ENCODE peak calls at places on chromosomes 16 and 17, in seven cellular contexts. M is naive thymus-derived CD4-positive, alpha-beta T cell; D is tibial artery; S is heart right ventricle; J is cardiac muscle cell; E is CD4-positive, alpha-beta T cell; C is effector memory CD4-positive, alpha-beta T cell. U is an unnamed sample. For H3K9me3, the result is how much of the 10 kb centered on the place peaks cover.

GRCh38 chr17:39759204-39759603 is 21.5 kb downstream of the GRB7 start:
- DNase-seq in C (no peak), E (no peak), J (no peak), S (no peak), M (no peak), D (no peak), U (no peak)

GRCh38 chr17:29358421-29358820 is 31.7 kb upstream of the TAOK1 start:
- DNase-seq in M (no peak), C (no peak), S (no peak), E (no peak), J (no peak), D (no peak), U (no peak)

GRCh38 chr17:27276653-27277156 is 17.2 kb upstream of the WSB1 start:
- DNase-seq in C (no peak), E (no peak), J (peak), D (no peak), M (no peak), S (no peak), U (no peak)

GRCh38 chr16:59783191-59783590 is 1049.1 kb upstream of the GOT2 start:
- DNase-seq in J (no peak), D (no peak), M (no peak), C (no peak), E (no peak), S (no peak), U (no peak)

GRCh38 chr16:67104845-67105244 is 4.9 kb upstream of the PHAF1 start:
- DNase-seq in C (no peak), S (no peak), D (no peak), E (no peak), J (no peak), M (no peak), U (no peak)

GRCh38 chr17:77640242-77640641 is 318.3 kb upstream of the TNRC6C start:
- DNase-seq in D (no peak), J (no peak), C (no peak), M (no peak), S (no peak), E (no peak), U (no peak)

GRCh38 chr17:83144421-83145357 is 65.3 kb downstream of the METRNL start:
- DNase-seq in C (no peak), J (no peak), D (no peak), S (no peak), E (no peak), M (no peak), U (no peak)

GRCh38 chr17:14843086-14843795 is 421.9 kb downstream of the PMP22 start:
- DNase-seq in S (no peak), J (no peak), C (no peak), D (no peak), M (no peak), E (no peak), U (no peak)

GRCh38 chr16:62190426-62190825 is 154.2 kb upstream of the CDH8 start:
- DNase-seq in M (no peak), D (no peak), J (peak), C (no peak), S (no peak), E (no peak), U (no peak)

GRCh38 chr16:78242231-78242630 is 142.8 kb downstream of the WWOX start:
- DNase-seq in C (no peak), M (no peak), S (no peak), J (no peak), D (no peak), E (no peak), U (no peak)

GRCh38 chr16:82936941-82937551 is 310.3 kb downstream of the CDH13 start:
- DNase-seq in C (no peak), M (no peak), J (no peak), S (no peak), E (no peak), D (no peak), U (no peak)

GRCh38 chr17:16446338-16446983 is 31.1 kb downstream of the TRPV2 start:
- DNase-seq in D (no peak), J (no peak), C (no peak), E (no peak), M (no peak), S (no peak), U (no peak)

GRCh38 chr17:59470624-59471297 is 94.6 kb upstream of the DHX40 start:
- DNase-seq in E (no peak), C (no peak), S (no peak), D (no peak), J (no peak), M (no peak), U (no peak)

GRCh38 chr17:869067-869466 is 86.9 kb downstream of the MRM3 start:
- DNase-seq in C (no peak), M (no peak), J (no peak), S (peak), E (no peak), D (peak), U (no peak)

GRCh38 chr17:60170835-60171752 is 21.3 kb downstream of the CA4 start:
- DNase-seq in E (no peak), J (no peak), S (no peak), D (no peak), M (no peak), C (no peak), U (no peak)

GRCh38 chr17:8985054-8985701 is 19.7 kb upstream of the PIK3R5 start:
- DNase-seq in J (no peak), D (no peak), M (no peak), S (no peak), E (no peak), C (no peak), U (no peak)

GRCh38 chr16:77723108-77723514 is 797 bp downstream of the NUDT7 start:
- DNase-seq in D (peak), S (peak), E (no peak), J (peak), M (no peak), C (no peak), U (no peak)

GRCh38 chr16:87043273-87044030 is 273.7 kb downstream of the C16orf95 start:
- DNase-seq in M (no peak), J (no peak), S (no peak), D (peak), C (no peak), E (no peak), U (no peak)

GRCh38 chr17:63984651-63985386 is 12.1 kb upstream of the SCN4A start:
- DNase-seq in E (no peak), J (no peak), C (peak), D (peak), S (peak), M (peak), U (peak)

GRCh38 chr17:38333635-38334295 is 10.0 kb downstream of the GPR179 start:
- DNase-seq in D (no peak), M (peak), S (no peak), J (peak), C (peak), E (peak), U (peak)

GRCh38 chr16:66832661-66833305 is 2.0 kb upstream of the NAE1 start:
- DNase-seq in J (no peak), E (no peak), M (no peak), D (no peak), S (no peak), C (no peak), U (no peak)

GRCh38 chr17:60724647-60725046 is 47.0 kb downstream of the BCAS3 start:
- DNase-seq in E (no peak), J (no peak), M (no peak), C (no peak), S (no peak), D (no peak), U (no peak)

GRCh38 chr16:35154627-35155026 is 1695.2 kb downstream of the TP53TG3F start:
- DNase-seq in C (no peak), D (no peak), J (no peak), M (no peak), S (no peak), E (no peak), U (no peak)

GRCh38 chr16:35150805-35151312 is 1691.4 kb downstream of the TP53TG3F start:
- DNase-seq in D (no peak), C (no peak), M (no peak), E (no peak), J (no peak), S (no peak), U (no peak)

GRCh38 chr16:35149550-35149949 is 1690.1 kb downstream of the TP53TG3F start:
- DNase-seq in D (no peak), S (no peak), C (no peak), J (no peak), E (no peak), M (no peak), U (no peak)

GRCh38 chr16:35148748-35149147 is 1689.3 kb downstream of the TP53TG3F start:
- DNase-seq in J (no peak), S (no peak), C (no peak), E (no peak), D (no peak), M (no peak), U (no peak)

DNA sequence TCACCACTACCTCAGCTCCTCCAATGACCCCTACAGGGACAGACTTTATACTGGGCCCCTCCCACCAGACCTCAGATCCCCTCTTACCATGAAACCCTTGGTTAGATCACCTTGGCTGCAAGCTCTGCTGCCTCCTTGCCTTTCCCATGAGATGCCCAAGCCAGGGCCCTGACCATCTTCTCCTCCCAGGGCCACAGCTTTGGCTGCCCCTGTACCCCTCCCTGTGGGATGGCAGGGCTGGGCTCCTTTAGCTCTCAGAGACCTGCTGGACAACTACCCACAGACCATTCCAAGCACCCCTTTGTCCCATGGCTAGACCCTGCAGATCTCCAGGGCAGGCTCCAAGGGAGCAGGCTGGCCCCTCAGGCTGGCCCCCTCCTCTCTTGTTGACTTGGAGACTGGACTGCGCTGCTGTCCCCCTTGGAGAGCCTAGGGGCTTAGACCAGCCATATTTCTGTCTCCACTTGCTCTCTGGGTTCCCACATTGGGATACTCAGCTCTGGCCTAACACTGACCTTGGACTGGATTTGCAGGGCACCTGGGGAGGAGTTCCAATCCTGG is 1692.7 kb downstream of the TP53TG3F start:
- DNase-seq in C (no peak), J (no peak), D (no peak), E (no peak), S (no peak), M (no peak), U (no peak)
- H3K9me3 ChIP-seq in C (under half), J (under half), D (under half), E (under half), S (under half), M (half or more), U (under half)

DNA sequence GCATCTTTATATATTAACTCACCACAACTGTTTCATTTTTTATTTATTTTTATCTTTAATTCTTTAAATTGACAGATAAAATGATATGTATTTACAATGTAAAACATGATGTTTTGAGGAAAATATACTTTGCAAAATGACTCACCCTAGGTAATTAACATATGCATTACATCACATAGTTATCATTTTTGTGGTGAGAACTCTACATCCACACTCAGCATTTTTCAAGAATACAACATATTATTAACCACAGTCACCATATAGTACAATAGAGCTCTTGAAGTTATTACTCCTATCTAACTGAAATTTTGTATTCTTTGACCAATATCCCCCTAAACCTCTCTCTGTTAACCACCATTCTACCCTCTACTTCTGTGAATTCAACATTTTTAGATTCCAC is 194.7 kb upstream of the KIF2B start:
- DNase-seq in C (no peak), M (no peak), E (no peak), S (no peak), D (no peak), J (no peak), U (no peak)
- H3K9me3 ChIP-seq in C (under half), M (under half), E (under half), S (under half), D (under half), J (under half), U (under half)

GRCh38 chr17:11925271-11926021 is 71.8 kb downstream of the ZNF18 start:
- DNase-seq in S (peak), J (no peak), D (no peak), E (no peak), M (no peak), C (no peak), U (no peak)

GRCh38 chr17:11917415-11917814 is 79.9 kb downstream of the ZNF18 start:
- DNase-seq in C (no peak), D (no peak), S (no peak), M (no peak), E (no peak), J (no peak), U (no peak)

GRCh38 chr17:11922634-11923033 is 74.6 kb downstream of the ZNF18 start:
- DNase-seq in M (no peak), C (no peak), D (no peak), S (no peak), J (no peak), E (no peak), U (no peak)

DNA sequence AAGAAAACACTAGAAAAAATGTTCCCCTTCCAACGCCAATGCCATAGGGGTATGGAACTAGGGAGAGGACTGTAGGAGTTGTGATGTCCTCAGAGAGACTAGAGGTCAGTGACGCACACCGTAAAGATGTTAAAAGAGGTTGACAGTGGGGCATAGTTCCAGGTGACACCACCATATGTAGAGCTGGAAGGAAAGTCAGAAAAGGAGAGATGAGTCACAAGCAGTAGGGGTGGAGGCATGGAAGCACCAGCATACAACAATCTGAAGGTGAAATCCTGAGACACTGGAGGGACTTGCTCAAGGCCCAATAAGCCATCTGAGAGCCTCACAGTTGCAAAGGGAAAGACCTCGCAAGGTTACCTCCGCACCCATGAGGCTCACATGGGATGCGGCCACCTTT is 76.0 kb downstream of the ZNF18 start:
- DNase-seq in D (no peak), J (no peak), S (no peak), M (no peak), E (no peak), C (no peak), U (no peak)
- H3K9me3 ChIP-seq in D (under half), J (under half), S (under half), M (under half), E (under half), C (under half), U (under half)

GRCh38 chr17:22694362-22695227 is 1002.3 kb downstream of the KCNJ18 start:
- DNase-seq in J (no peak), C (no peak), S (no peak), E (no peak), D (no peak), M (no peak), U (no peak)
- H3K9me3 ChIP-seq in J (under half), C (under half), S (under half), E (under half), D (under half), M (under half), U (under half)

GRCh38 chr17:43768943-43769342 is 9.8 kb downstream of the DUSP3 start:
- DNase-seq in D (no peak), J (no peak), M (no peak), C (no peak), E (no peak), S (no peak), U (no peak)
- H3K9me3 ChIP-seq in D (under half), J (under half), M (under half), C (under half), E (under half), S (under half), U (under half)